ENCODE peak calls at places on chromosome 1, in seven cellular contexts. S is body of pancreas, U is tibial artery, I is astrocyte, X is A549, Z is fibroblast of mammary gland, Y is H7. Q is an unnamed sample.

GRCh38 chr1:243559575-243560172 is 290.4 kb downstream of the AKT3 start:
- DNase-seq in S (no peak), U (no peak), I (peak), X (peak), Z (peak), Y (no peak), Q (no peak)

GRCh38 chr1:16367968-16368910 is 1.2 kb downstream of the SZRD1 start:
- DNase-seq in S (no peak), U (no peak), I (peak), X (no peak), Z (no peak), Y (peak), Q (no peak)

GRCh38 chr1:242477944-242478343 is 46.6 kb downstream of the PLD5 start:
- DNase-seq in S (no peak), U (no peak), I (no peak), X (no peak), Z (no peak), Y (no peak), Q (no peak)

GRCh38 chr1:13451399-13451965 is 41.2 kb downstream of the PRAMEF20 start:
- DNase-seq in S (no peak), U (no peak), I (no peak), X (no peak), Z (no peak), Y (no peak), Q (no peak)

GRCh38 chr1:116126281-116126680 is 15.1 kb downstream of the MAB21L3 start:
- DNase-seq in S (no peak), U (no peak), I (no peak), X (no peak), Z (no peak), Y (no peak), Q (no peak)

GRCh38 chr1:98112631-98113030 is 191.8 kb upstream of the DPYD start:
- DNase-seq in S (no peak), U (no peak), I (no peak), X (no peak), Z (peak), Y (no peak), Q (no peak)

GRCh38 chr1:247373721-247374141 is 42.1 kb upstream of the ZNF496 start:
- DNase-seq in S (peak), U (peak), I (no peak), X (no peak), Z (peak), Y (peak), Q (no peak)

GRCh38 chr1:78329475-78329874 is 161.3 kb upstream of the PTGFR start:
- DNase-seq in S (no peak), U (no peak), I (no peak), X (no peak), Z (no peak), Y (no peak), Q (no peak)

GRCh38 chr1:40185951-40186864 is 25.0 kb downstream of the RLF start:
- DNase-seq in S (no peak), U (no peak), I (peak), X (no peak), Z (peak), Y (no peak), Q (no peak)

GRCh38 chr1:208166340-208167138 is 77.6 kb downstream of the PLXNA2 start:
- DNase-seq in S (no peak), U (no peak), I (no peak), X (no peak), Z (no peak), Y (peak), Q (no peak)

GRCh38 chr1:181206979-181207790 is 118.7 kb downstream of the IER5 start:
- DNase-seq in S (no peak), U (no peak), I (no peak), X (no peak), Z (no peak), Y (peak), Q (no peak)

GRCh38 chr1:51331206-51332100 is 1.1 kb upstream of the TTC39A start:
- DNase-seq in S (peak), U (no peak), I (peak), X (peak), Z (peak), Y (peak), Q (no peak)

GRCh38 chr1:84598418-84598817 is 24.2 kb upstream of the CTBS start:
- DNase-seq in S (no peak), U (no peak), I (peak), X (no peak), Z (peak), Y (no peak), Q (no peak)

GRCh38 chr1:6358757-6359567 is 34.6 kb downstream of the ACOT7 start:
- DNase-seq in S (peak), U (no peak), I (peak), X (no peak), Z (peak), Y (peak), Q (peak)

GRCh38 chr1:156874572-156874971 is 13.9 kb downstream of the NTRK1 start:
- DNase-seq in S (no peak), U (no peak), I (no peak), X (no peak), Z (no peak), Y (no peak), Q (no peak)

GRCh38 chr1:56188855-56189254 is 390.5 kb downstream of the PLPP3 start:
- DNase-seq in S (no peak), U (no peak), I (no peak), X (no peak), Z (no peak), Y (no peak), Q (no peak)

GRCh38 chr1:203512830-203513578 is 19.1 kb downstream of the OPTC start:
- DNase-seq in S (no peak), U (peak), I (peak), X (peak), Z (peak), Y (no peak), Q (peak)

GRCh38 chr1:159190441-159190840 is 14.2 kb upstream of the ACKR1 start:
- DNase-seq in S (no peak), U (no peak), I (no peak), X (no peak), Z (no peak), Y (no peak), Q (no peak)

GRCh38 chr1:159185121-159185520 is 13.7 kb downstream of the CADM3 start:
- DNase-seq in S (no peak), U (no peak), I (no peak), X (no peak), Z (no peak), Y (no peak), Q (no peak)

GRCh38 chr1:159184201-159184600 is 12.8 kb downstream of the CADM3 start:
- DNase-seq in S (no peak), U (no peak), I (no peak), X (no peak), Z (no peak), Y (no peak), Q (no peak)

GRCh38 chr1:159188375-159188788 is 16.3 kb upstream of the ACKR1 start:
- DNase-seq in S (peak), U (no peak), I (peak), X (no peak), Z (peak), Y (peak), Q (no peak)

GRCh38 chr1:159187647-159188374 is 16.4 kb downstream of the CADM3 start:
- DNase-seq in S (peak), U (no peak), I (no peak), X (no peak), Z (no peak), Y (no peak), Q (no peak)
- H3K4me3 ChIP-seq in S (no peak), U (peak), I (no peak), X (peak), Z (peak), Y (peak), Q (no peak)

GRCh38 chr1:54996869-54997710 is 1.6 kb upstream of the BSND start:
- DNase-seq in S (no peak), U (no peak), I (peak), X (no peak), Z (no peak), Y (peak), Q (no peak)

GRCh38 chr1:54997711-54997986 is 1.1 kb upstream of the BSND start:
- DNase-seq in S (no peak), U (no peak), I (no peak), X (no peak), Z (no peak), Y (peak), Q (no peak)

GRCh38 chr1:54995835-54996234 is 2.9 kb upstream of the BSND start:
- DNase-seq in S (no peak), U (no peak), I (no peak), X (no peak), Z (no peak), Y (no peak), Q (no peak)

GRCh38 chr1:54995013-54995760 is 3.5 kb upstream of the BSND start:
- DNase-seq in S (no peak), U (no peak), I (no peak), X (no peak), Z (no peak), Y (peak), Q (no peak)

GRCh38 chr1:54996359-54996868 is 2.3 kb upstream of the BSND start:
- DNase-seq in S (peak), U (peak), I (peak), X (peak), Z (peak), Y (peak), Q (peak)
- H3K4me3 ChIP-seq in S (no peak), U (no peak), I (peak), X (no peak), Z (no peak), Y (peak), Q (peak)

GRCh38 chr1:108585343-108585742 is 25.4 kb downstream of the EEIG2 start:
- DNase-seq in S (no peak), U (no peak), I (no peak), X (no peak), Z (no peak), Y (no peak), Q (no peak)
- H3K4me3 ChIP-seq in S (no peak), U (no peak), I (no peak), X (no peak), Z (no peak), Y (no peak), Q (no peak)

DNA sequence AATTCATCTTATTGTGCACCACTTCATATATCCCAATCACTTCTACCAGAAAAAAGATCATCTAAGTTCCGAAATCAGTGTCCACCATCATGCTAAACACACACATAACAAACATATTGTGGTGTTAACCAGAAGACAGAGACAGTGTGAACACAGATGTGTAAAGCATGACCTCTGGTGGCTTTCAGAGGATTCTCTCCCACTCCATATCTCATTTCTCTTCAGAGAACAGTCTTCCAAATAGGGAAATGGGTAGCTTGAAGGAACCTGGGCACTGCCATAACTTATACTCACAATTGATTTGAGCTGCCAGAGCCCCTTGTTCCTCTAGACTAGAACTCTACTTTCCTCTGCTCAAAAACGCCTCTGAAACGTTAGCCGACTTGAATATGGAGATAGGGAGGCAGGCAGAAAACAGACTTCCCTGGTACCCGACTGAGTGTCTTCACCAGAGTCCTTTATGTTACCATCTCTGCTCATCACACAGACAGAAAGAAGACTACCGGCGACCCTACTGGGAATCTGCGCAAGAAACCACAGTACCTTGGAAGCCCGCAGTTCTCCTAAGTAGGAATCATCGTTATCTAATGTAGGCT is 1.8 kb upstream of the ELAPOR1 start:
- DNase-seq in S (no peak), U (no peak), I (no peak), X (peak), Z (peak), Y (no peak), Q (peak)
- H3K4me3 ChIP-seq in S (no peak), U (no peak), I (peak), X (peak), Z (no peak), Y (no peak), Q (peak)

DNA sequence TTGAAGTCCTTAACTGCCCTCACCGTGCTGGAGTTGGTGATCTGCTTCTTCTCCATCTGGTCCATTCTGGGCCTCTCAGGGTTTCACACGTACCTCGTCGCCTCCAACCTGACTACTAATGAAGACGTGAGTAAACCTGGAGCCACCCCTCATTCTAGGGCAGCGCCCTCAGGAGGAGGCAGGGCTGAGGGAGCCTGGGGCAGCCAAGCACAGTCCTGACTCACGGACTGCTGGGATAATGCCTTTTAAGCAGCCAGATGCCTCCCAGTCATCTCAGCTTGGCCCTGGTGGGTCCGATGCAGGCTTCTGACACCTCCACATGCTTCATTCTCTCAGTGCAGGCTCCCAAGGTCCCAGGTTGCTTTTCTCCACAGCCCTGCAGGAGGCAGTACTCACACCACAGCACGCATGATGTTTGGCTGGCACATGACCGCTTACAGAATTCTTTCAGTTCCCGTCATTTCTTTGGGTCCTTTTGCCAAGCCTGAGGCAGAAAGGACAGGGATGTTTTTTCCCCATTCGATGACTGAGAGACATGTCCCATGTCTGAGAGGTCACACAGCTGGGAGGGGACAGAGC is 11.8 kb upstream of the SFN start:
- DNase-seq in S (no peak), U (no peak), I (no peak), X (no peak), Z (no peak), Y (no peak), Q (no peak)
- H3K4me3 ChIP-seq in S (no peak), U (no peak), I (no peak), X (no peak), Z (no peak), Y (no peak), Q (no peak)

DNA sequence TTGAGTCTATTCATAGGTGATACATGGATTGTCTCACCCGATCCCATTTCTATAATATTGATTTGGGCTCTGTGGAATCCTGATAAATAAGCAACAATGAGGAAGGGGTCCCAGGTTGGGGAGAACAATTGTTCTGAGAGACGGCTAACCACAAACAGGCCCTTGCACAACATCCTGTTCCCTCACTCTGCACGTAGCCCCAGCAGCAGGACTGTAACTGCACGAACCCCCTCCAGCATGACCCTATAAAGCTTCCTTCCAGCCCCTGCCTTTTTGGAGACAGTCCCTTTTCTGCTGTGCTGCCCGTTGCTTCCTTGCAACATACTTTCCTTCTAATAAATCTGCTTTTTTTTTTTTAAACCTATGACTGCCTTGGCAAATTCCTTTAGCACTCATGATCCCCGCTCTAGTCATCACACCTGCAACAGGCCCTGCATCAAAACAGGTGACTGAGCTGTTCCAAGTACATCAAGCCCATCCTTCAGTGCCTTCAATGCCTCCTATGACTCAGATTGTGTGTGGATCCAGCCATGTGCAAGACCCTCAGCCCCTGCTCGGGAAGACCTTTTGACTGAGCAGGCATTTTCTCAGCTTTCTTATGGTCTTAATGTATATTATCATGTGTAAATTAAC is 63.7 kb upstream of the B3GALNT2 start:
- DNase-seq in S (no peak), U (no peak), I (no peak), X (no peak), Z (no peak), Y (no peak), Q (no peak)
- H3K4me3 ChIP-seq in S (no peak), U (no peak), I (no peak), X (no peak), Z (no peak), Y (no peak), Q (no peak)

GRCh38 chr1:201540846-201541735 is 2.2 kb downstream of the NAV1 start:
- DNase-seq in S (no peak), U (no peak), I (no peak), X (no peak), Z (no peak), Y (no peak), Q (no peak)
- H3K4me3 ChIP-seq in S (no peak), U (peak), I (peak), X (no peak), Z (peak), Y (no peak), Q (peak)

DNA sequence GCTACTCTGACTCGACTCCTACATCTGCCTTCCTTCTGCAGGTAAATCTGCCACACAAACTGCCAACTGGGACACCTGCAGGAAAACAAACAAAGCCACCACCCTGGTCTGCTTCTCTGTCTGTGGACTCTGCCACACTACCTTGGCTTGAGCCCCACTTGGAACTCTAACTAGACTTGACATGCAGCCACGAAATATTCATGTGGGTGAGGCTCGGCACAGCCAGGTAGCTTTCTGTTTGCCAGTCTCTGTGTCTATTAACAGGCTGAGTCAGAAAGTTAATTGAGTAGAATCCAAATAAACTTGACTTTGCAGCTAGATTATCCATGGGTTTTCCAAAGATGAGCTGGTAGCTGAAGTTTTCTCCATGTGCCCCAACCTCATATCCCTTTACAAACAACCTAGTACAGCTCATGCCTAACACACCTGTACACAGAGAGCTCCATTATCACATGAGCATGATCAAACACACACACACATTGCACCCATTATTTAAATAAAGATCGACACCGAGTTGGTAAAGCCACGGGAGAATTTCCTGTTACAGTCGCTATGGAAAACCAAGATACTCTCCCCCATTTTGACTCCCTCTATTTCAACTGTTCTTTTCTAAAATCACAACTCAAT is 811 bp downstream of the C1orf116 start:
- DNase-seq in S (peak), U (no peak), I (no peak), X (no peak), Z (no peak), Y (no peak), Q (no peak)
- H3K4me3 ChIP-seq in S (no peak), U (no peak), I (no peak), X (peak), Z (no peak), Y (no peak), Q (no peak)

GRCh38 chr1:226511296-226511695 is 37.3 kb upstream of the STUM start:
- DNase-seq in S (no peak), U (no peak), I (no peak), X (no peak), Z (no peak), Y (no peak), Q (no peak)

GRCh38 chr1:226506921-226507320 is 41.6 kb upstream of the STUM start:
- DNase-seq in S (no peak), U (no peak), I (no peak), X (no peak), Z (no peak), Y (no peak), Q (no peak)

GRCh38 chr1:226510453-226510852 is 38.1 kb upstream of the STUM start:
- DNase-seq in S (no peak), U (no peak), I (peak), X (no peak), Z (peak), Y (no peak), Q (no peak)

GRCh38 chr1:226506021-226506420 is 42.5 kb upstream of the STUM start:
- DNase-seq in S (no peak), U (no peak), I (no peak), X (no peak), Z (no peak), Y (no peak), Q (no peak)
- H3K4me3 ChIP-seq in S (no peak), U (no peak), I (no peak), X (no peak), Z (no peak), Y (no peak), Q (no peak)

GRCh38 chr1:100183370-100183769 is 5.3 kb upstream of the LRRC39 start:
- DNase-seq in S (no peak), U (no peak), I (no peak), X (no peak), Z (no peak), Y (no peak), Q (no peak)

GRCh38 chr1:100184536-100184935 is 6.5 kb upstream of the LRRC39 start:
- DNase-seq in S (no peak), U (no peak), I (no peak), X (no peak), Z (no peak), Y (no peak), Q (no peak)

GRCh38 chr1:100187912-100188311 is 9.9 kb upstream of the LRRC39 start:
- DNase-seq in S (peak), U (peak), I (peak), X (no peak), Z (peak), Y (no peak), Q (no peak)

DNA sequence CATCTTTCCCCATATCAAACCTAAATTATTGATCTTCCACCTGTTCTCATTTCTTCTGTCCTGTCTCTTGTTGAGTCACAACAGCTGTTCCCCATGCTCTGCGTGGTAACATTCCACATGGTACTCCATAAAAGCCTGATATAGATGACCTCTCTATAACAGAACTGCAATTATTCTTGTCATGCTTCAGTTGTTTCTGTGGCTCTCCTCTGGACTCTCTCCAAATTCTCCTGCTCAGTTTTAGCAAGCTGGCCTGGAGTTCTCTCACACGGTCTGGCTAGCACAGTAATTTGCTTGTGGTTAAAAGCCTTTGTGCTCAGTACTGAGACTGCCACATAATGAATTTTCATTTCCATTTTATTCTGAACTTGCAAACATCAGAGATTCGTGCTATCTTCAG is 10.6 kb upstream of the LRRC39 start:
- DNase-seq in S (no peak), U (no peak), I (peak), X (no peak), Z (peak), Y (no peak), Q (no peak)
- H3K4me3 ChIP-seq in S (no peak), U (no peak), I (no peak), X (no peak), Z (no peak), Y (no peak), Q (no peak)

Q was measured in ascending aorta.